ENCODE peak calls at places on chromosomes 3 and 15, in ten cellular contexts. K, Y, W, V, B, N, E, M, L and P are unnamed samples.

GRCh38 chr15:56715220-56715619 is 18.1 kb downstream of the ZNF280D start:
- DNase-seq in K (no peak), Y (no peak), W (no peak), V (no peak), B (no peak), N (no peak), E (no peak), M (no peak), L (no peak), P (no peak)

GRCh38 chr3:188049890-188050530 is 103.9 kb upstream of the LPP start:
- DNase-seq in K (peak; percentile 17), Y (no peak), W (peak; percentile 19), V (no peak), B (no peak), N (no peak), E (no peak), M (no peak), L (no peak), P (no peak)

GRCh38 chr3:59749291-59749690 is 699.5 kb upstream of the CFAP20DC start:
- DNase-seq in K (no peak), Y (no peak), W (no peak), V (no peak), B (no peak), N (no peak), E (no peak), M (no peak), L (no peak), P (no peak)

GRCh38 chr15:60375255-60375809 is 22.5 kb downstream of the ANXA2 start:
- DNase-seq in K (no peak), Y (no peak), W (no peak), V (no peak), B (no peak), N (peak; percentile 33), E (no peak), M (no peak), L (no peak), P (no peak)

GRCh38 chr3:145170101-145170500 is 990.9 kb downstream of the PLOD2 start:
- DNase-seq in K (no peak), Y (no peak), W (no peak), V (no peak), B (no peak), N (no peak), E (no peak), M (no peak), L (no peak), P (no peak)

GRCh38 chr3:138824114-138824506 is 10.6 kb downstream of the PIK3CB start:
- DNase-seq in K (no peak), Y (no peak), W (no peak), V (no peak), B (no peak), N (no peak), E (no peak), M (peak; percentile 50), L (no peak), P (no peak)

GRCh38 chr3:107690522-107691138 is 167.9 kb downstream of the BBX start:
- DNase-seq in K (peak; percentile 8), Y (no peak), W (no peak), V (no peak), B (no peak), N (peak; percentile 71), E (no peak), M (peak; percentile 87), L (no peak), P (no peak)

GRCh38 chr3:16134173-16134928 is 40.1 kb upstream of the GALNT15 start:
- DNase-seq in K (no peak), Y (no peak), W (no peak), V (no peak), B (no peak), N (no peak), E (no peak), M (no peak), L (no peak), P (no peak)

GRCh38 chr3:178302966-178303930 is 233.0 kb upstream of the KCNMB2 start:
- DNase-seq in K (no peak), Y (no peak), W (no peak), V (no peak), B (no peak), N (peak; percentile 10), E (no peak), M (no peak), L (no peak), P (no peak)

GRCh38 chr15:27328616-27329015 is 357.6 kb downstream of the GABRG3 start:
- DNase-seq in K (no peak), Y (no peak), W (no peak), V (no peak), B (no peak), N (no peak), E (no peak), M (no peak), L (no peak), P (no peak)

GRCh38 chr3:5188419-5189405 is 1.2 kb downstream of the EDEM1 start:
- DNase-seq in K (peak; percentile 44), Y (peak; percentile 15), W (peak; percentile 30), V (no peak), B (peak; percentile 79), N (peak; percentile 64), E (no peak), M (peak; percentile 49), L (no peak), P (no peak)

GRCh38 chr15:74291101-74292071 is 55.3 kb downstream of the CCDC33 start:
- DNase-seq in K (peak; percentile 71), Y (peak; percentile 91), W (peak; percentile 24), V (peak; percentile 88), B (peak; percentile 85), N (peak; percentile 84), E (no peak), M (peak; percentile 98), L (peak; percentile 58), P (no peak)

GRCh38 chr3:71176366-71176765 is 407.2 kb downstream of the FOXP1 start:
- DNase-seq in K (no peak), Y (no peak), W (no peak), V (no peak), B (no peak), N (no peak), E (no peak), M (peak; percentile 63), L (no peak), P (no peak)

GRCh38 chr3:27767000-27767399 is 44.9 kb upstream of the EOMES start:
- DNase-seq in K (no peak), Y (no peak), W (no peak), V (no peak), B (no peak), N (no peak), E (no peak), M (no peak), L (no peak), P (no peak)

GRCh38 chr15:57654136-57654845 is 52.2 kb upstream of the POLR2M start:
- DNase-seq in K (no peak), Y (no peak), W (no peak), V (no peak), B (no peak), N (peak; percentile 86), E (no peak), M (no peak), L (no peak), P (no peak)

GRCh38 chr3:14837188-14837587 is 18.4 kb downstream of the FGD5 start:
- DNase-seq in K (no peak), Y (no peak), W (no peak), V (no peak), B (no peak), N (no peak), E (no peak), M (no peak), L (no peak), P (no peak)

GRCh38 chr15:101561584-101561906 is 72.0 kb upstream of the PCSK6 start:
- DNase-seq in K (no peak), Y (no peak), W (no peak), V (no peak), B (no peak), N (no peak), E (no peak), M (no peak), L (no peak), P (no peak)

DNA sequence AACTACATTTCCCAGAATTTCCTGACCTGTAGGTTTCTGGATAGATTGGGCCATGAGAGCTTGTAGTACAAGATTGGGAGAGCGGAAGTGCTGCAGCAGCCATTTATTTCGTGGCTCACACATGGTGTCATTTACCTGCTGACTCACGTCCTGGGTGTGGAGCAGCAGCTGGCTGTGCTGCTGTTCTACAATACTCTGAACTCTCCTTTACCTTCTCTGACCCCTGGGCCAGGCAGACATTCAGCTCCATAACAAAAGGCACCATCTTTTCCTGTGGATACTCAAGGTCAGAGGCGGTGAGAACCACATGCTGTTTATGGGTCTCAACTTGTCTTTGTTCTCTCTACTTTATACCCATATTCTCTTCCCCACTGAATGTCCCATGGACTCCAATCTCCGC is 490.2 kb downstream of the IGSF11 start:
- DNase-seq in K (no peak), Y (no peak), W (no peak), V (no peak), B (no peak), N (no peak), E (no peak), M (peak; percentile 9), L (no peak), P (no peak)
- H3K27ac ChIP-seq in K (no peak overlapping the region), Y (no peak overlapping the region), W (no peak overlapping the region), V (no peak overlapping the region), B (no peak overlapping the region), N (no peak overlapping the region), E (no peak overlapping the region), M (no peak overlapping the region), L (no peak overlapping the region), P (peak overlapping the region; percentile 12)

GRCh38 chr3:89364309-89364708 is 256.9 kb downstream of the EPHA3 start:
- DNase-seq in K (no peak), Y (no peak), W (no peak), V (no peak), B (no peak), N (no peak), E (no peak), M (no peak), L (no peak), P (no peak)
- H3K4me1 ChIP-seq in K (no peaks in the 10 kb centered on the region), Y (no peaks in the 10 kb centered on the region), W (no peaks in the 10 kb centered on the region), V (no peaks in the 10 kb centered on the region), B (no peaks in the 10 kb centered on the region), N (peaks cover 12% of the 10 kb centered on the region), E (no peaks in the 10 kb centered on the region), M (no peaks in the 10 kb centered on the region), L (no peaks in the 10 kb centered on the region), P (no peaks in the 10 kb centered on the region)

GRCh38 chr3:129662230-129662629 is 55.8 kb upstream of the PLXND1 start:
- DNase-seq in K (no peak), Y (no peak), W (no peak), V (no peak), B (no peak), N (peak; percentile 31), E (no peak), M (no peak), L (no peak), P (no peak)
- H3K27ac ChIP-seq in K (no peak overlapping the region), Y (no peak overlapping the region), W (no peak overlapping the region), V (no peak overlapping the region), B (no peak overlapping the region), N (peak overlapping the region; percentile 84), E (peak overlapping the region; percentile 66), M (no peak overlapping the region), L (no peak overlapping the region), P (peak overlapping the region; percentile 64)

DNA sequence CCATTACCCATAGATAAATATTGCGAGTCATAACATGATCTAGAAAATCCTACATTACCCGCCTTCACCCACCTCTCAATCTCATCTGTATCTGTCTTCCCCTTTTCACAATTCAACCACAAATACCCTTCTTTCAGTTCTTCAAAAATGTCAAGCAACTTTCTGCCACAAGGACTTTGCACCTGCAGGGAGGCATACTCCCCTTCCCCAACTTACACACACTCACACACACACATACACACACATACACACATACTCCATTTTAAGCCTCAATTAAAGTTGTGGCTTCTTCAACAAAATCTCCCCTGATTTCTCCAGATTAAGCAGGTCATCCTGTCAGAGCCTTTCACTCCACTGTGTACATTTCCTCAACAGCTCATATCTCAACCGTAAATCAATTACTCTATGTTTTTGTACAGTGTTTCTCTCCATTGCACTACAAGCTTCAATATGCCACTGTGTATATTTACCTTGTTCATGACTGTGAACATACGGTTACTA is 33.1 kb upstream of the CCDC50 start:
- DNase-seq in K (no peak), Y (no peak), W (no peak), V (no peak), B (no peak), N (no peak), E (no peak), M (no peak), L (no peak), P (no peak)
- H3K4me1 ChIP-seq in K (no peaks in the 10 kb centered on the region), Y (no peaks in the 10 kb centered on the region), W (no peaks in the 10 kb centered on the region), V (no peaks in the 10 kb centered on the region), B (no peaks in the 10 kb centered on the region), N (peaks cover 2% of the 10 kb centered on the region), E (no peaks in the 10 kb centered on the region), M (no peaks in the 10 kb centered on the region), L (no peaks in the 10 kb centered on the region), P (no peaks in the 10 kb centered on the region)